ENCODE peak calls at places on chromosome 16, in ten cellular contexts. One of them, this sample, is unnamed.

GRCh38 chr16:64132686-64133085 is 989.2 kb downstream of the CDH11 start:
- DNase-seq in NCI-H2081: peak
- DNase-seq in HFFc6: no peak
- DNase-seq in stimulated activated CD4-positive, alpha-beta T cell treated with anti-CD3 and anti-CD28 coated beads, Interleukin-12 subunit alpha, Interleukin-12 subunit beta, amount 100 ng/mL, for 24 hours: no peak
- DNase-seq in GM12892: no peak
- DNase-seq in HS-5: no peak
- DNase-seq in NCI-H1092 treated with DMSO at 0.1 percent for 48 hours: no peak
- DNase-seq in activated gamma-delta T cell treated with anti-CD3 and anti-CD28 coated beads, Interleukin-2, amount 50 U/mL, for 16 hours: no peak
- DNase-seq in stimulated activated CD8-positive, alpha-beta memory T cell treated with anti-CD3 and anti-CD28 coated beads, Interleukin-7, amount 100 ng/mL, for 1 hour: no peak
- DNase-seq in skeletal muscle cell: peak
- DNase-seq in this sample: no peak

GRCh38 chr16:30144017-30144416 is 21.0 kb upstream of the MAPK3 start:
- DNase-seq in NCI-H2081: no peak
- DNase-seq in HFFc6: no peak
- DNase-seq in stimulated activated CD4-positive, alpha-beta T cell treated with anti-CD3 and anti-CD28 coated beads, Interleukin-12 subunit alpha, Interleukin-12 subunit beta, amount 100 ng/mL, for 24 hours: no peak
- DNase-seq in GM12892: no peak
- DNase-seq in HS-5: no peak
- DNase-seq in NCI-H1092 treated with DMSO at 0.1 percent for 48 hours: no peak
- DNase-seq in activated gamma-delta T cell treated with anti-CD3 and anti-CD28 coated beads, Interleukin-2, amount 50 U/mL, for 16 hours: no peak
- DNase-seq in stimulated activated CD8-positive, alpha-beta memory T cell treated with anti-CD3 and anti-CD28 coated beads, Interleukin-7, amount 100 ng/mL, for 1 hour: no peak
- DNase-seq in skeletal muscle cell: no peak
- DNase-seq in this sample: no peak

GRCh38 chr16:1152123-1152638 is 725 bp upstream of the CACNA1H start:
- DNase-seq in NCI-H2081: no peak
- DNase-seq in HFFc6: no peak
- DNase-seq in stimulated activated CD4-positive, alpha-beta T cell treated with anti-CD3 and anti-CD28 coated beads, Interleukin-12 subunit alpha, Interleukin-12 subunit beta, amount 100 ng/mL, for 24 hours: peak
- DNase-seq in GM12892: no peak
- DNase-seq in HS-5: no peak
- DNase-seq in NCI-H1092 treated with DMSO at 0.1 percent for 48 hours: no peak
- DNase-seq in activated gamma-delta T cell treated with anti-CD3 and anti-CD28 coated beads, Interleukin-2, amount 50 U/mL, for 16 hours: peak
- DNase-seq in stimulated activated CD8-positive, alpha-beta memory T cell treated with anti-CD3 and anti-CD28 coated beads, Interleukin-7, amount 100 ng/mL, for 1 hour: no peak
- DNase-seq in skeletal muscle cell: no peak
- DNase-seq in this sample: peak

GRCh38 chr16:30876867-30877266 is 17.0 kb downstream of the BCL7C start:
- DNase-seq in NCI-H2081: no peak
- DNase-seq in HFFc6: no peak
- DNase-seq in stimulated activated CD4-positive, alpha-beta T cell treated with anti-CD3 and anti-CD28 coated beads, Interleukin-12 subunit alpha, Interleukin-12 subunit beta, amount 100 ng/mL, for 24 hours: no peak
- DNase-seq in GM12892: no peak
- DNase-seq in HS-5: no peak
- DNase-seq in NCI-H1092 treated with DMSO at 0.1 percent for 48 hours: no peak
- DNase-seq in activated gamma-delta T cell treated with anti-CD3 and anti-CD28 coated beads, Interleukin-2, amount 50 U/mL, for 16 hours: no peak
- DNase-seq in stimulated activated CD8-positive, alpha-beta memory T cell treated with anti-CD3 and anti-CD28 coated beads, Interleukin-7, amount 100 ng/mL, for 1 hour: no peak
- DNase-seq in skeletal muscle cell: no peak
- DNase-seq in this sample: peak

GRCh38 chr16:66409156-66409555 is 17.9 kb upstream of the BEAN1 start:
- DNase-seq in NCI-H2081: no peak
- DNase-seq in HFFc6: peak
- DNase-seq in stimulated activated CD4-positive, alpha-beta T cell treated with anti-CD3 and anti-CD28 coated beads, Interleukin-12 subunit alpha, Interleukin-12 subunit beta, amount 100 ng/mL, for 24 hours: no peak
- DNase-seq in GM12892: no peak
- DNase-seq in HS-5: peak
- DNase-seq in NCI-H1092 treated with DMSO at 0.1 percent for 48 hours: no peak
- DNase-seq in activated gamma-delta T cell treated with anti-CD3 and anti-CD28 coated beads, Interleukin-2, amount 50 U/mL, for 16 hours: no peak
- DNase-seq in stimulated activated CD8-positive, alpha-beta memory T cell treated with anti-CD3 and anti-CD28 coated beads, Interleukin-7, amount 100 ng/mL, for 1 hour: no peak
- DNase-seq in skeletal muscle cell: no peak
- DNase-seq in this sample: no peak

GRCh38 chr16:12587170-12587569 is 216.5 kb downstream of the CPPED1 start:
- DNase-seq in NCI-H2081: no peak
- DNase-seq in HFFc6: no peak
- DNase-seq in stimulated activated CD4-positive, alpha-beta T cell treated with anti-CD3 and anti-CD28 coated beads, Interleukin-12 subunit alpha, Interleukin-12 subunit beta, amount 100 ng/mL, for 24 hours: no peak
- DNase-seq in GM12892: no peak
- DNase-seq in HS-5: no peak
- DNase-seq in NCI-H1092 treated with DMSO at 0.1 percent for 48 hours: no peak
- DNase-seq in activated gamma-delta T cell treated with anti-CD3 and anti-CD28 coated beads, Interleukin-2, amount 50 U/mL, for 16 hours: no peak
- DNase-seq in stimulated activated CD8-positive, alpha-beta memory T cell treated with anti-CD3 and anti-CD28 coated beads, Interleukin-7, amount 100 ng/mL, for 1 hour: no peak
- DNase-seq in skeletal muscle cell: no peak
- DNase-seq in this sample: no peak

GRCh38 chr16:3594316-3595109 is 16.9 kb downstream of the SLX4 start:
- DNase-seq in NCI-H2081: no peak
- DNase-seq in HFFc6: no peak
- DNase-seq in stimulated activated CD4-positive, alpha-beta T cell treated with anti-CD3 and anti-CD28 coated beads, Interleukin-12 subunit alpha, Interleukin-12 subunit beta, amount 100 ng/mL, for 24 hours: no peak
- DNase-seq in GM12892: no peak
- DNase-seq in HS-5: no peak
- DNase-seq in NCI-H1092 treated with DMSO at 0.1 percent for 48 hours: no peak
- DNase-seq in activated gamma-delta T cell treated with anti-CD3 and anti-CD28 coated beads, Interleukin-2, amount 50 U/mL, for 16 hours: no peak
- DNase-seq in stimulated activated CD8-positive, alpha-beta memory T cell treated with anti-CD3 and anti-CD28 coated beads, Interleukin-7, amount 100 ng/mL, for 1 hour: no peak
- DNase-seq in skeletal muscle cell: no peak
- DNase-seq in this sample: no peak

GRCh38 chr16:86497551-86498021 is 12.7 kb upstream of the FOXF1 start:
- DNase-seq in NCI-H2081: no peak
- DNase-seq in HFFc6: no peak
- DNase-seq in stimulated activated CD4-positive, alpha-beta T cell treated with anti-CD3 and anti-CD28 coated beads, Interleukin-12 subunit alpha, Interleukin-12 subunit beta, amount 100 ng/mL, for 24 hours: no peak
- DNase-seq in GM12892: no peak
- DNase-seq in HS-5: no peak
- DNase-seq in NCI-H1092 treated with DMSO at 0.1 percent for 48 hours: no peak
- DNase-seq in activated gamma-delta T cell treated with anti-CD3 and anti-CD28 coated beads, Interleukin-2, amount 50 U/mL, for 16 hours: no peak
- DNase-seq in stimulated activated CD8-positive, alpha-beta memory T cell treated with anti-CD3 and anti-CD28 coated beads, Interleukin-7, amount 100 ng/mL, for 1 hour: no peak
- DNase-seq in skeletal muscle cell: no peak
- DNase-seq in this sample: no peak

GRCh38 chr16:24493859-24494258 is 45.5 kb upstream of the RBBP6 start:
- DNase-seq in NCI-H2081: no peak
- DNase-seq in HFFc6: no peak
- DNase-seq in stimulated activated CD4-positive, alpha-beta T cell treated with anti-CD3 and anti-CD28 coated beads, Interleukin-12 subunit alpha, Interleukin-12 subunit beta, amount 100 ng/mL, for 24 hours: no peak
- DNase-seq in GM12892: no peak
- DNase-seq in HS-5: no peak
- DNase-seq in NCI-H1092 treated with DMSO at 0.1 percent for 48 hours: no peak
- DNase-seq in activated gamma-delta T cell treated with anti-CD3 and anti-CD28 coated beads, Interleukin-2, amount 50 U/mL, for 16 hours: no peak
- DNase-seq in stimulated activated CD8-positive, alpha-beta memory T cell treated with anti-CD3 and anti-CD28 coated beads, Interleukin-7, amount 100 ng/mL, for 1 hour: no peak
- DNase-seq in skeletal muscle cell: no peak
- DNase-seq in this sample: no peak

GRCh38 chr16:77439106-77439505 is 4.3 kb upstream of the ADAMTS18 start:
- DNase-seq in NCI-H2081: no peak
- DNase-seq in HFFc6: no peak
- DNase-seq in stimulated activated CD4-positive, alpha-beta T cell treated with anti-CD3 and anti-CD28 coated beads, Interleukin-12 subunit alpha, Interleukin-12 subunit beta, amount 100 ng/mL, for 24 hours: no peak
- DNase-seq in GM12892: no peak
- DNase-seq in HS-5: no peak
- DNase-seq in NCI-H1092 treated with DMSO at 0.1 percent for 48 hours: no peak
- DNase-seq in activated gamma-delta T cell treated with anti-CD3 and anti-CD28 coated beads, Interleukin-2, amount 50 U/mL, for 16 hours: no peak
- DNase-seq in stimulated activated CD8-positive, alpha-beta memory T cell treated with anti-CD3 and anti-CD28 coated beads, Interleukin-7, amount 100 ng/mL, for 1 hour: no peak
- DNase-seq in skeletal muscle cell: no peak
- DNase-seq in this sample: no peak

GRCh38 chr16:84786605-84787302 is 33.0 kb upstream of the CRISPLD2 start:
- DNase-seq in NCI-H2081: peak
- DNase-seq in HFFc6: no peak
- DNase-seq in stimulated activated CD4-positive, alpha-beta T cell treated with anti-CD3 and anti-CD28 coated beads, Interleukin-12 subunit alpha, Interleukin-12 subunit beta, amount 100 ng/mL, for 24 hours: no peak
- DNase-seq in GM12892: no peak
- DNase-seq in HS-5: no peak
- DNase-seq in NCI-H1092 treated with DMSO at 0.1 percent for 48 hours: peak
- DNase-seq in activated gamma-delta T cell treated with anti-CD3 and anti-CD28 coated beads, Interleukin-2, amount 50 U/mL, for 16 hours: no peak
- DNase-seq in stimulated activated CD8-positive, alpha-beta memory T cell treated with anti-CD3 and anti-CD28 coated beads, Interleukin-7, amount 100 ng/mL, for 1 hour: no peak
- DNase-seq in skeletal muscle cell: no peak
- DNase-seq in this sample: no peak

GRCh38 chr16:76579277-76579676 is 302.1 kb downstream of the CNTNAP4 start:
- DNase-seq in NCI-H2081: no peak
- DNase-seq in HFFc6: no peak
- DNase-seq in stimulated activated CD4-positive, alpha-beta T cell treated with anti-CD3 and anti-CD28 coated beads, Interleukin-12 subunit alpha, Interleukin-12 subunit beta, amount 100 ng/mL, for 24 hours: no peak
- DNase-seq in GM12892: no peak
- DNase-seq in HS-5: no peak
- DNase-seq in NCI-H1092 treated with DMSO at 0.1 percent for 48 hours: no peak
- DNase-seq in activated gamma-delta T cell treated with anti-CD3 and anti-CD28 coated beads, Interleukin-2, amount 50 U/mL, for 16 hours: no peak
- DNase-seq in stimulated activated CD8-positive, alpha-beta memory T cell treated with anti-CD3 and anti-CD28 coated beads, Interleukin-7, amount 100 ng/mL, for 1 hour: no peak
- DNase-seq in skeletal muscle cell: no peak
- DNase-seq in this sample: no peak